ENCODE peak calls at places on chromosomes 3 and 15, in seven cellular contexts. R, I, L, C, P, Q and K are unnamed samples.
A peak's percentile ranks its signal among the peaks of the same experiment; 100 is the strongest.

GRCh38 chr3:10471337-10471721 is 34.1 kb downstream of the ATP2B2 start:
- DNase-seq in P (peak; percentile 28), I (no peak), R (no peak), L (peak; percentile 28), Q (no peak), C (peak; percentile 20), K (no peak)

GRCh38 chr15:49225572-49226281 is 55.7 kb downstream of the GALK2 start:
- DNase-seq in Q (peak; percentile 5), L (peak; percentile 88), P (peak; percentile 77), C (peak; percentile 81), I (no peak), R (no peak), K (no peak)

GRCh38 chr3:133191818-133192217 is 153.6 kb downstream of the TMEM108 start:
- DNase-seq in P (no peak), C (no peak), Q (no peak), R (no peak), I (no peak), L (no peak), K (no peak)

GRCh38 chr15:81023483-81024264 is 23.0 kb downstream of the TLNRD1 start:
- DNase-seq in I (peak; percentile 79), L (no peak), C (peak; percentile 74), P (no peak), Q (peak; percentile 10), R (no peak), K (peak; percentile 70)

GRCh38 chr3:112654492-112654891 is 13.5 kb upstream of the CCDC80 start:
- DNase-seq in P (no peak), Q (no peak), C (no peak), L (no peak), R (no peak), I (no peak), K (no peak)

GRCh38 chr3:53996153-53996861 is 104.6 kb upstream of the SELENOK start:
- DNase-seq in I (no peak), P (no peak), L (peak; percentile 22), R (no peak), Q (no peak), C (no peak), K (no peak)

GRCh38 chr3:72485649-72486048 is 362.6 kb downstream of the SHQ1 start:
- DNase-seq in I (peak; percentile 36), C (peak; percentile 74), Q (no peak), P (no peak), R (no peak), L (no peak), K (peak; percentile 45)

GRCh38 chr15:67839358-67839928 is 402 bp downstream of the RNU6-1 start:
- DNase-seq in Q (peak; percentile 49), L (no peak), R (no peak), P (no peak), I (no peak), C (peak; percentile 58), K (no peak)

GRCh38 chr15:88529021-88529630 is 17.4 kb downstream of the DET1 start:
- DNase-seq in P (no peak), I (no peak), C (peak; percentile 53), Q (no peak), R (no peak), L (no peak), K (no peak)

DNA sequence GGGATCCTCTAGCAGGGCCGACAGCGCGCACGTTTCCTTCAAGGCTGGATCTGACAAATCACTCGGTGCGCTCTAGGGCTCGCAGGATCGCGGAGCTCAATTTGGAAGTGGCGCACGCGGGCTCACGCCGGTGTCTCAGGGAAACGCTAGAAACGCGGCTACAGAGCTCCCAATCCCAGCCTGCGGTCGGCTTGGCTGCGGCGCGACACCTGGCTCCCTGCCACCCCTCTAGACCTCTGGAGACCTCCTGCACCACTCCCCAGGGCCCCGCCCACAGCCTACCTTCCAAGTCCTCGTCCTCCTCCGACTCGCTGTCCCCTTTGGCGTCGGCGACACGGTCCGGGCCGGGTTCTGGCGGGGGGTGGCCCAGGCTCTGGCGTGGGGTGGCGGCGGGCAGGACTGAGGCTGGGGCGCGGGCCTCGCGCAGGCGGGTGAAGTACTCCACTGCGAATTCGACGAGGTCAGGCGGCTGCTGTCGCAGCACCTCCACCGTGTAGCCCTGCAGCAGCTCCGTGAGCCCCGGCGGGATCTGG is 555 bp downstream of the PRKAR2A start:
- DNase-seq in I (peak; percentile 87), P (peak; percentile 79), C (peak; percentile 83), R (peak; percentile 40), Q (peak; percentile 88), L (peak; percentile 87), K (peak; percentile 86)
- H3K27ac ChIP-seq in I (peak overlapping the region; percentile 100), P (no peak overlapping the region), C (peak overlapping the region; percentile 76), R (peak overlapping the region; percentile 65), Q (peak overlapping the region; percentile 54), L (no peak overlapping the region), K (peak overlapping the region; percentile 91)

GRCh38 chr3:18424862-18425640 is at the start of gene SATB1:
- DNase-seq in P (peak; percentile 90), C (peak; percentile 80), L (peak; percentile 92), I (peak; percentile 89), R (peak; percentile 65), Q (peak; percentile 69), K (peak; percentile 87)

GRCh38 chr3:18425641-18426403 is 683 bp upstream of the SATB1 start:
- DNase-seq in P (peak; percentile 73), R (peak; percentile 63), L (peak; percentile 57), I (peak; percentile 52), Q (peak; percentile 58), C (peak; percentile 15), K (peak; percentile 58)

GRCh38 chr3:18424213-18424861 is 802 bp downstream of the SATB1 start:
- DNase-seq in P (peak; percentile 56), Q (no peak), C (no peak), R (no peak), I (peak; percentile 24), L (peak; percentile 60), K (no peak)

GRCh38 chr3:18428036-18428435 is 2.9 kb upstream of the SATB1 start:
- DNase-seq in I (no peak), Q (no peak), C (no peak), R (no peak), P (peak; percentile 19), L (peak; percentile 42), K (no peak)

DNA sequence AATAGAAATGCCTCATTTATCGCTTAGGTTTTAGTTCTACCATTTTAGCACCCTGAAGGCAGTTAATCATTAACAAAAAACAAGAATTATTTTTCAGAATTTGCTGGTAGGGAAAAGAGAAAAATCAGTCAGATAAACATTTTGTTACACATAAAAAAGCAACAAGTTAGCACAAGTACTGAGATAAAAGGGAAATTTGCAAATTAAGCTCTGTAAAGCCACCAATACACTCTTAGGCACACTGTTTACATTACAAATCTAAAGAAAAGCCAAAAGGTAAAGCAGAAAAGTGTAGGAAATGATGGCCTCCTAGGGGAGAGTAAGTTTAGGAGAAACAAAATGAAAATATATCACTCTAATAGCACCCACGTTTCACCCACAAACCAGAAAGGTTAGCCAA is 1.5 kb upstream of the SATB1 start:
- DNase-seq in I (no peak), Q (no peak), P (no peak), R (no peak), C (no peak), L (no peak), K (no peak)
- H3K4me3 ChIP-seq in I (peak overlapping the region; percentile 91), Q (peak overlapping the region; percentile 86), P (peak overlapping the region; percentile 95), R (peak overlapping the region; percentile 65), C (peak overlapping the region; percentile 91), L (peak overlapping the region; percentile 81), K (no peak overlapping the region)

GRCh38 chr15:69853572-69853971 is 244.1 kb downstream of the TLE3 start:
- DNase-seq in R (no peak), P (peak; percentile 10), L (no peak), I (no peak), C (peak; percentile 74), Q (peak; percentile 85), K (no peak)

GRCh38 chr15:69857246-69857645 is 240.5 kb downstream of the TLE3 start:
- DNase-seq in P (no peak), Q (no peak), I (no peak), L (no peak), R (no peak), C (no peak), K (no peak)

GRCh38 chr15:69854521-69855171 is 243.1 kb downstream of the TLE3 start:
- DNase-seq in R (no peak), I (no peak), L (peak; percentile 7), C (peak; percentile 95), Q (peak; percentile 32), P (no peak), K (no peak)

GRCh38 chr15:69855601-69856000 is 242.1 kb downstream of the TLE3 start:
- DNase-seq in Q (peak; percentile 11), R (no peak), I (no peak), L (no peak), P (no peak), C (peak; percentile 52), K (no peak)

GRCh38 chr15:69855172-69855562 is 242.6 kb downstream of the TLE3 start:
- DNase-seq in R (no peak), C (no peak), P (no peak), I (no peak), Q (no peak), L (no peak), K (no peak)
- H3K27ac ChIP-seq in R (no peak overlapping the region), C (peak overlapping the region; percentile 55), P (no peak overlapping the region), I (no peak overlapping the region), Q (peak overlapping the region; percentile 91), L (no peak overlapping the region), K (no peak overlapping the region)

DNA sequence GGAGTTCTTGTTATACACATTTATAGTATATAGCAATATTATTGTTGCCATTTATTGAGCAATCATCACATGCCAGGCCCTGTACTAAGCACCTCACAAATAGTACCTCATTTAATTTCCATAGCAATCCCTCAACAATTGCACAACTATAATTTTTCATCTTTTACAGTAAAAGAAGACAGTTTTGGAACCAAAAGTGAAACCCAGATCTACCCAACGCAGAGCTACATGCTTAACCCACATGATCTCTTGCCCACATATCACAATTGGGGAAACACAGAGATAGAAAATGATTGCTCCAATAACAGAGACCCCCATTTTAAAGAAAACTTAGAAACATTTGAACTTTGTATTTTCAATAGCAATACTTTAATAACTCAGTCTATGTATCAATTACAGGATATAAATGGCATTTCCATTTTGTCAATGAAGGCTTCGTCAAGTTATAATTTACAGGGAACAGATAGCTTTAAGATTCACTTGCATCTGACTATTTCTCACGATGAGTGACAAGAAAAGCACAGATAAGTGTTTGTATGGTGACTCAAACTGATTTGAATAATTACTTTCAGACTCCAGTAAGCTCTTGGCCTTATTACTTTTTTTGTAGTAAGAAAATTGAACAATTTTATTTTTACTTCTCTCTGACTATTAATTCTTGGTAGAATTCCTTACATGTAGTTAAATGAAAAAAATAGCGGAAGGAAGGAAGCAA is 38.7 kb upstream of the CCDC50 start:
- DNase-seq in C (peak; percentile 7), R (peak; percentile 21), P (no peak), Q (no peak), L (no peak), I (no peak), K (no peak)
- H3K4me3 ChIP-seq in C (no peak overlapping the region), R (peak overlapping the region; percentile 73), P (no peak overlapping the region), Q (no peak overlapping the region), L (no peak overlapping the region), I (peak overlapping the region; percentile 28), K (no peak overlapping the region)

DNA sequence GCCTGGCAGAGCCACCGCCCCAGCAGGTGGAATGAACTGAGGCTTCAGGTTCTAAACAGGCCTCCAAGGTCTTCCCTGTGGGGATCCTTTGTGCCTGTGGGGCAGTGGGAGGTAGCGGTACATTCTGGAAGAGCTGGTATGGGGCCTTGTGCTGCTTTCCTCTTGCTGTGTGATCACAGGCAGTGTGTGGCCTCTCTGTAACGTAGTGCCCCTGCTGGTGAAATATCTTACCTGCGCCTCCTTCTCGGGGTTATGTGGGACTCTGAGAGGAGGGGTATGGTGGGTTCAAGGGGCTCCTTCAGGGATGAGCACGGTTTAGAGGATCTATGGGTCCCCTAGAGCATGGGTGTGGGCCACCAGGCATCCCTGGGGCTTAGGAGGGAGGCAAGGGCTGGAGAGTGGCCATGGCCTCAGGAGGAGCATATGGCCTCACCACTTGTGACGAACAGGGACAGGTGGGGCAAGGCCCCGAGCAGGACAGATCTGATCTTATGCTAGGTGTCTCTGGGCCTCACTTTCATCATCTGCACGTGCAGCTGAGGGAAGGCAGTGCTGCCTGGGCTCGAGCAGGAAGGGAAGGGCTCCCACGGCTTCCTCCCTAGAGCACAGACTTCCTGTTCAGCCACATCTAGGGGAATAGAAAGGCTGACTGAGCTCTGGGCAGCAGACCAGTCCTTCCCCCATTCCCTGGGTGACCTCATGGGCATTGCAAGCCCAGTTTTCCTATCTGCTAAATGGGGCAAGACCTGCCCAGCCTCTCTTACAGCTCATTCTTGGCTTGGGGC is 1.9 kb upstream of the ALS2CL start:
- DNase-seq in R (peak; percentile 40), P (peak; percentile 64), Q (no peak), C (peak; percentile 65), I (peak; percentile 70), L (peak; percentile 88), K (peak; percentile 67)
- H3K27ac ChIP-seq in R (peak overlapping the region; percentile 61), P (no peak overlapping the region), Q (no peak overlapping the region), C (peak overlapping the region; percentile 90), I (peak overlapping the region; percentile 96), L (no peak overlapping the region), K (peak overlapping the region; percentile 85)